ENCODE peak calls at places on chromosome 6, in six cellular contexts. Q is uterus, G is kidney, M is lower lobe of right lung, W is PC-9, H is psoas muscle. I is an unnamed sample. For H3K36me3 and H3K4me1, the result is how much of the 10 kb centered on the place peaks cover.

GRCh38 chr6:99611148-99611547 is 4.5 kb downstream of the PRDM13 start:
- DNase-seq in M (no peak), G (no peak), Q (no peak), H (no peak), W (no peak), I (no peak)

GRCh38 chr6:106451419-106451818 is 90.9 kb downstream of the CRYBG1 start:
- DNase-seq in G (no peak), Q (no peak), M (no peak), H (no peak), W (no peak), I (no peak)

GRCh38 chr6:110537208-110538123 is 61.1 kb upstream of the SLC22A16 start:
- DNase-seq in H (no peak), M (no peak), Q (no peak), G (no peak), W (peak), I (peak)

GRCh38 chr6:88177961-88178464 is 11.9 kb upstream of the CNR1 start:
- DNase-seq in G (no peak), H (no peak), Q (no peak), M (no peak), W (no peak), I (no peak)

GRCh38 chr6:16544006-16544405 is 217.3 kb downstream of the ATXN1 start:
- DNase-seq in Q (peak), G (peak), W (no peak), H (peak), M (no peak), I (no peak)

GRCh38 chr6:36677059-36677749 is 1.3 kb upstream of the CDKN1A start:
- DNase-seq in W (no peak), M (no peak), Q (no peak), H (no peak), G (no peak), I (no peak)

GRCh38 chr6:28978959-28979561 is 26.1 kb downstream of the ZNF311 start:
- DNase-seq in H (no peak), M (no peak), G (no peak), W (no peak), Q (no peak), I (no peak)

GRCh38 chr6:168473197-168473596 is 32.2 kb downstream of the SMOC2 start:
- DNase-seq in W (no peak), M (no peak), Q (no peak), G (no peak), H (no peak), I (no peak)

GRCh38 chr6:37698264-37699137 is 818 bp upstream of the MDGA1 start:
- DNase-seq in H (peak), G (no peak), M (peak), Q (peak), W (peak), I (peak)

GRCh38 chr6:4289770-4290320 is 154.5 kb upstream of the ECI2 start:
- DNase-seq in M (no peak), W (no peak), G (no peak), Q (no peak), H (no peak), I (no peak)

GRCh38 chr6:12473494-12473893 is 183.3 kb downstream of the EDN1 start:
- DNase-seq in G (no peak), W (no peak), Q (no peak), M (no peak), H (no peak), I (no peak)

GRCh38 chr6:18335948-18336347 is 51.2 kb upstream of the RNF144B start:
- DNase-seq in Q (no peak), W (no peak), H (no peak), M (no peak), G (no peak), I (no peak)

GRCh38 chr6:80961166-80961565 is 791.3 kb downstream of the TENT5A start:
- DNase-seq in G (no peak), Q (no peak), H (no peak), W (no peak), M (no peak), I (no peak)

GRCh38 chr6:121615493-121615892 is 180.0 kb downstream of the GJA1 start:
- DNase-seq in Q (no peak), G (no peak), M (no peak), H (no peak), W (no peak), I (no peak)

GRCh38 chr6:100296810-100297544 is 167.7 kb downstream of the SIM1 start:
- DNase-seq in Q (no peak), H (no peak), W (peak), M (no peak), G (no peak), I (no peak)

GRCh38 chr6:166520905-166521834 is 65.3 kb downstream of the RAMACL start:
- DNase-seq in G (no peak), H (no peak), Q (no peak), M (no peak), W (no peak), I (no peak)

GRCh38 chr6:42190784-42191183 is 4.0 kb downstream of the GUCA1B start:
- DNase-seq in H (no peak), G (no peak), W (no peak), Q (no peak), M (no peak), I (no peak)

GRCh38 chr6:166692723-166693302 is 65.8 kb upstream of the RPS6KA2 start:
- DNase-seq in M (no peak), W (no peak), H (no peak), G (no peak), Q (no peak), I (no peak)

GRCh38 chr6:47247227-47247797 is 62.4 kb downstream of the TNFRSF21 start:
- DNase-seq in M (no peak), Q (no peak), H (no peak), G (no peak), W (no peak), I (no peak)

GRCh38 chr6:23045280-23045679 is 475.9 kb downstream of the HDGFL1 start:
- DNase-seq in Q (no peak), W (no peak), M (no peak), G (no peak), H (no peak), I (no peak)

GRCh38 chr6:129073651-129074419 is 190.9 kb downstream of the LAMA2 start:
- DNase-seq in H (no peak), Q (no peak), W (no peak), G (no peak), M (no peak), I (no peak)

GRCh38 chr6:45421700-45422540 is 44.2 kb upstream of the SUPT3H start:
- DNase-seq in M (peak), Q (peak), W (peak), G (peak), H (peak), I (peak)

GRCh38 chr6:105965042-105965760 is 120.9 kb upstream of the PRDM1 start:
- DNase-seq in H (no peak), Q (no peak), W (no peak), M (no peak), G (no peak), I (no peak)

GRCh38 chr6:136921936-136922679 is at the start of gene SLC35D3:
- DNase-seq in G (no peak), M (peak), W (no peak), H (no peak), Q (no peak), I (no peak)

GRCh38 chr6:155324172-155324571 is 9.9 kb upstream of the TFB1M start:
- DNase-seq in Q (no peak), W (no peak), M (no peak), H (no peak), G (no peak), I (no peak)

GRCh38 chr6:165886169-165886568 is 223.1 kb upstream of the PDE10A start:
- DNase-seq in M (no peak), Q (no peak), W (no peak), H (no peak), G (peak), I (no peak)

GRCh38 chr6:48110436-48111142 is 408 bp downstream of the PTCHD4 start:
- DNase-seq in H (no peak), M (no peak), G (no peak), Q (no peak), W (no peak), I (no peak)

GRCh38 chr6:39366875-39367618 is 44.5 kb upstream of the KCNK16 start:
- DNase-seq in G (no peak), M (no peak), W (no peak), Q (no peak), H (no peak), I (no peak)

GRCh38 chr6:2632368-2632767 is 118.4 kb downstream of the MYLK4 start:
- DNase-seq in H (no peak), G (no peak), M (no peak), Q (no peak), W (no peak), I (no peak)
- H3K27ac ChIP-seq in H (peak), G (no peak), M (no peak), Q (no peak), W (no peak), I (no peak)

DNA sequence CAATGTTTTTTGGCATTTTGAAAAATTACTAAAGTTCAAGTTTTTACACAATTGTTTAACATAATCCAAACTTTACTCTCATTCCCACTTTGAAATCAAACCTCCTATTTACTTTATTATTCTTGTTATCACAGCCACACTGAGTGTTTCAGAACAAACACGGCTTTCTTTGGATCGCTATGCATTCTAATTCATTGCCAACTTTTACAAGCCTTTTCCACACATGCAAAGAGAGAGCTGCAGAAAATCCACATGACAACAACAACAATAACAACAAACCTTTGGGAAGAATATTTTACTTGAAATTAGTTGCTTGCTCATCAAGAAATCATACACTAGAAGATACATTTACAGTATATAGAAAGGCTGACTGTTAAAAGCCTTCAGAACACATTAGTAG is 49.2 kb upstream of the TMEM30A start:
- DNase-seq in G (no peak), W (no peak), M (no peak), H (no peak), Q (no peak), I (no peak)
- H3K36me3 ChIP-seq in G (under half), W (under half), M (under half), H (under half), Q (under half), I (under half)

DNA sequence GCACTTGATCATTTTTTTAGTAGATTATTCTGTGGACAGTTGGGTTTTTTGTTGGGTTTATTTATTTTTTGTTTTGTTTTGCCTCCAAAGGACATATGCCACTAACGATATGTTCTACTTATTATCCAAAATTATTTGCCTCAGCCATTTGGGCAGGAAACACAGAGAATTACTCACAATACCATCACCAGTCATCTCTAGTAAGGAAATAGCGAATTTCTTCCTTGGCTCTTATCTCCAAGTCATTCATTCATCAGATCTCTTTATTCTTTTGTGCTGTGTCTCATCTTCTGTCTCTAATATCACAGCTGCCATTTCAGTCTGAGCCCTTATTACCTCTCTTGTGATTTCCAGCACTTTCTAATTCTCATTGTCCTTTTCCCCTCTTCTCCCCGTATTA is 130.4 kb upstream of the SMLR1 start:
- DNase-seq in W (no peak), Q (no peak), G (no peak), M (no peak), H (no peak), I (no peak)
- H3K4me1 ChIP-seq in W (under half), Q (under half), G (under half), M (under half), H (under half), I (under half)

GRCh38 chr6:152085533-152085932 is 278.1 kb downstream of the ESR1 start:
- DNase-seq in H (no peak), Q (no peak), M (no peak), G (no peak), W (peak), I (no peak)

GRCh38 chr6:152089992-152090391 is 282.5 kb downstream of the ESR1 start:
- DNase-seq in H (peak), Q (peak), G (no peak), W (peak), M (no peak), I (no peak)

GRCh38 chr6:152087096-152087495 is 279.6 kb downstream of the ESR1 start:
- DNase-seq in G (no peak), Q (no peak), W (no peak), H (no peak), M (no peak), I (no peak)

GRCh38 chr6:152086223-152086873 is 278.9 kb downstream of the ESR1 start:
- DNase-seq in Q (no peak), G (no peak), M (no peak), H (no peak), W (no peak), I (no peak)

DNA sequence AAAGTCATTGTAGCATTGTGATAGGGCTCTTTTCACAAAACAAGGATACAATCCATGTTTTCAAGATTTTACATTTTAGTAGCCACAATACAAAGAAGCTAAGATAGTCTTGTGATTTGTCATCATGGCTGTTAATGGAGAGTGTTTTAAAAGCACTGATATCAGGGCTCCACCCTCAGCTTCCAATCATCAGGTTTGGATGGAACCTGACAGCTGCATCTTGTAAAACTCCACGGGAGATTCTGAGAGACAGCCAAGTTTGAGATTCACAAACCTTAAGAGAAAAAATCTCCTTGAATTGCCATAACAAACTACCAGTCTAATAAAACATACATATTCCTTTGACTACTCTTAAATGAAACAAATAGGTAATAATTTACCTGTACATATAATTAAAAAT is 280.2 kb downstream of the ESR1 start:
- DNase-seq in M (no peak), H (no peak), Q (no peak), G (no peak), W (no peak), I (no peak)
- H3K27ac ChIP-seq in M (no peak), H (no peak), Q (peak), G (no peak), W (no peak), I (no peak)

DNA sequence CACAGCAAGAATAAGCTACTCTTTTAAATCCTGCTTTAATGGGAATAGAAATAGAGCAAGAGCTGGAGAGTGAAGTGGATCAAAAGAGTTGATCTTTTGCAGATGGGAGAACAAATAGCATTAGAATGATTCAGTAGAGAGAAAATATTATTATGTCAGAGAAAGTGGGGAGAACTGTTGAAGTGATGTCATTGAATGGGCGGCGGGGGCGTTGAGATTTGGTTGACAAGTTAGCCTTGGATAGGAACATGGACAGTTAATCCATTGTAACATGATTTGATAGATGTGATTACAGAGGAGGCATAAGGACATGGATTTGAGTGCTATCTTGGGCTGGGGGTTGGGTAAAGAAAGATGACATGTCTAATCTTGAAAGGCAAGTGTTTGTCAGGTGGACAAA is 9.2 kb downstream of the ATAT1 start:
- DNase-seq in G (no peak), H (no peak), M (no peak), Q (no peak), W (no peak), I (no peak)
- H3K36me3 ChIP-seq in G (under half), H (under half), M (under half), Q (under half), W (under half), I (under half)

DNA sequence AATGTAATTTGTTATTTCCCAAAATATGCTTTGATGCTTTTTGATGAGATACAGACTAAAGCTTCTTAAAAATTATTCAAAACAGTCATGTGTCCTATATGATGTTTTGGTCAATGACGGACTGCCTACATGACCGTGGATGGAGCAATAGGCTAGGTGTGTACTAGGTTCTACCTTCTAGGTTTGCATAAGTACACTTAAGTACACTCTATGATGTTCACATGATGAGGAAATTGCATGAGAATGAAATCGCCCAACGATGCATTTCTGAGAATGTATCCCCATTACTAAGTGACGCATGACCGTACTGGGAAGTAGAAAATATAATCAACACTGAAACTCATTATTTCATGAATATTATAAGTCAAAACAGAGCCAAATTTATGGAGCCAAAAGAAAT is 151.3 kb upstream of the UST start:
- DNase-seq in H (no peak), W (no peak), G (no peak), M (no peak), Q (no peak), I (no peak)
- H3K4me1 ChIP-seq in H (under half), W (under half), G (under half), M (under half), Q (under half), I (under half)

GRCh38 chr6:40874495-40874894 is 164.5 kb downstream of the UNC5CL start:
- DNase-seq in Q (no peak), W (no peak), G (no peak), M (no peak), H (no peak), I (no peak)
- H3K27ac ChIP-seq in Q (no peak), W (no peak), G (no peak), M (no peak), H (no peak), I (no peak)

GRCh38 chr6:160068346-160068745 is 53.3 kb upstream of the SLC22A1 start:
- DNase-seq in H (no peak), G (no peak), W (no peak), Q (no peak), M (no peak), I (no peak)
- H3K36me3 ChIP-seq in H (under half), G (half or more), W (under half), Q (under half), M (half or more), I (half or more)

DNA sequence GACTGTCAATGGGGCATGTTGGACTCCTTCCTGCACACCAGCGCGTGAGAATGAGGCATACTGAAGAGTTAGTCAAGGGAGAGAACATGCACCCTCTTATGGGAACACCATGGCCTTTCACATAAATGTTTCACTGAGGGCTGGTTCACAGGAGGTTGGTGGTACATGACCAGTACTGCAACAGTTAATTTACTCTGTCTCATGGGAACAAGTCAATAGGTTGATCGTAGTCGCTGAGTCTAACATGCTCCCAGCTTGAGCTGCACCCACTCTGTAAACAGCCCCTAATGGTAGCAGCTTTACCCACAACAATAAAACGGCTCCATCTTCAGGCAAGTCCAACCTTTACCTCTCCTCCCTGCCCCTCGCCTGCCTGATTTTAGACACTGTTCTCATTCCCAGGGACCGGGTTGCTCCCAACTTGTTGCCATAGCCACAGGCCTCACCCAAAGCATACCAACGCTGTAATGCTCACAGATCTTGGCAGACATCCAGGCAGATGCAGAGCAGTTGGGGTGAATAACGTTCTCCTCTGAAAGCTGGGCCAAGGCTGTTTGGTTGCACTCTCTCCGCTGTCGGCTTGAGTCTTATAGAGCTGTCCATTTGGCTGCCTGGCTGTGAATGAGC is 111.3 kb downstream of the LY86 start:
- DNase-seq in M (peak), W (peak), Q (peak), H (peak), G (peak), I (no peak)
- H3K4me1 ChIP-seq in M (under half), W (under half), Q (under half), H (under half), G (under half), I (under half)